ENCODE peak calls at places on chromosomes 11 and 22, in six cellular contexts. M, T, N, R, L and J are unnamed samples.

GRCh38 chr11:69215784-69216415 is 60.2 kb downstream of the SMIM38 start:
- DNase-seq in M (no peak), T (peak; percentile 27), N (no peak), R (no peak), L (peak; percentile 84), J (peak; percentile 56)

GRCh38 chr11:34458566-34458965 is 19.8 kb downstream of the CAT start:
- DNase-seq in M (no peak), T (no peak), N (no peak), R (no peak), L (no peak), J (no peak)

GRCh38 chr11:69007978-69008381 is 5.1 kb downstream of the MRGPRF start:
- DNase-seq in M (no peak), T (no peak), N (no peak), R (no peak), L (peak; percentile 70), J (peak; percentile 33)

GRCh38 chr11:48024635-48025071 is 44.3 kb downstream of the PTPRJ start:
- DNase-seq in M (no peak), T (no peak), N (no peak), R (no peak), L (no peak), J (no peak)

GRCh38 chr11:18834754-18835466 is 43.3 kb upstream of the PTPN5 start:
- DNase-seq in M (no peak), T (no peak), N (no peak), R (no peak), L (no peak), J (no peak)

GRCh38 chr11:61339490-61339878 is 6.5 kb downstream of the TKFC start:
- DNase-seq in M (no peak), T (no peak), N (no peak), R (no peak), L (no peak), J (no peak)

GRCh38 chr11:118052581-118053206 is 24.2 kb upstream of the TMPRSS4 start:
- DNase-seq in M (no peak), T (peak; percentile 22), N (no peak), R (no peak), L (no peak), J (no peak)

GRCh38 chr11:117840881-117841581 is 16.5 kb upstream of the FXYD2 start:
- DNase-seq in M (no peak), T (peak; percentile 16), N (no peak), R (no peak), L (peak; percentile 12), J (no peak)

GRCh38 chr11:8267280-8267679 is 3.6 kb upstream of the LMO1 start:
- DNase-seq in M (no peak), T (no peak), N (no peak), R (no peak), L (peak; percentile 9), J (no peak)

GRCh38 chr11:104892723-104893511 is 5.3 kb downstream of the CASP12 start:
- DNase-seq in M (no peak), T (no peak), N (no peak), R (no peak), L (no peak), J (peak; percentile 39)

GRCh38 chr11:61472282-61472681 is 36.3 kb upstream of the LRRC10B start:
- DNase-seq in M (no peak), T (no peak), N (peak; percentile 76), R (peak; percentile 59), L (no peak), J (peak; percentile 52)

GRCh38 chr11:131678658-131679340 is 308.4 kb downstream of the NTM start:
- DNase-seq in M (no peak), T (no peak), N (no peak), R (no peak), L (no peak), J (no peak)

GRCh38 chr11:44498524-44498923 is 66.9 kb upstream of the CD82 start:
- DNase-seq in M (no peak), T (no peak), N (no peak), R (peak; percentile 38), L (no peak), J (no peak)

GRCh38 chr22:47284822-47285221 is 522.4 kb downstream of the TBC1D22A start:
- DNase-seq in M (no peak), T (no peak), N (no peak), R (no peak), L (no peak), J (no peak)
- H3K9me3 ChIP-seq in M (no peaks in the 10 kb centered on the region), T (no peaks in the 10 kb centered on the region), N (no peaks in the 10 kb centered on the region), R (no peaks in the 10 kb centered on the region), L (no peaks in the 10 kb centered on the region), J (no peaks in the 10 kb centered on the region)

GRCh38 chr11:74866557-74866956 is 82.3 kb downstream of the XRRA1 start:
- DNase-seq in M (no peak), T (no peak), N (no peak), R (no peak), L (no peak), J (no peak)
- H3K9me3 ChIP-seq in M (peaks cover 38% of the 10 kb centered on the region), T (peaks cover 82% of the 10 kb centered on the region), N (peaks cover 66% of the 10 kb centered on the region), R (no peaks in the 10 kb centered on the region), L (peaks cover 5% of the 10 kb centered on the region), J (peaks cover 2% of the 10 kb centered on the region)

GRCh38 chr22:16972311-16972710 is 35.7 kb downstream of the GAB4 start:
- DNase-seq in M (no peak), T (peak; percentile 10), N (no peak), R (no peak), L (peak; percentile 31), J (no peak)
- H3K9me3 ChIP-seq in M (no peaks in the 10 kb centered on the region), T (no peaks in the 10 kb centered on the region), N (no peaks in the 10 kb centered on the region), R (no peaks in the 10 kb centered on the region), L (no peaks in the 10 kb centered on the region), J (no peaks in the 10 kb centered on the region)

DNA sequence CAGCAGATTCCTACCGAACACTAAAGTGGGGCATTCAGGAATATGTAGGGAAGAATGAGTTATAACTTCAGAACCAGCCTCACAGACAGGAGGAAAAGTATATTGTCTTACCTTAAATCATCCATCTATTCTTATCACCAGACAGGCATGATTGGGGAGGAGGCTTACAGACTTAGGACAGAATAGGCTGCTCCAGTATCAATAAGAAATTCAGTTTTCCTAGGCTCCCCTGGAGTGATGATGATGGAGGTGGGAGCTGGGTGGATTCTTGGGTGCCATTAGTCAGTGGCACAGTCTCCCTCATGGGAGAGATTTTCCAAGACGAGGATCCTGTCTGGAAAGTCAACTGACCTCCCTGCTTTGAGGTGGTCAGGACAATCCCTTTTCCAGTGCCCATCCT is 225.0 kb downstream of the AASDHPPT start:
- DNase-seq in M (no peak), T (no peak), N (no peak), R (no peak), L (no peak), J (no peak)
- H3K9me3 ChIP-seq in M (peaks cover 17% of the 10 kb centered on the region), T (peaks cover 12% of the 10 kb centered on the region), N (no peaks in the 10 kb centered on the region), R (no peaks in the 10 kb centered on the region), L (no peaks in the 10 kb centered on the region), J (no peaks in the 10 kb centered on the region)

DNA sequence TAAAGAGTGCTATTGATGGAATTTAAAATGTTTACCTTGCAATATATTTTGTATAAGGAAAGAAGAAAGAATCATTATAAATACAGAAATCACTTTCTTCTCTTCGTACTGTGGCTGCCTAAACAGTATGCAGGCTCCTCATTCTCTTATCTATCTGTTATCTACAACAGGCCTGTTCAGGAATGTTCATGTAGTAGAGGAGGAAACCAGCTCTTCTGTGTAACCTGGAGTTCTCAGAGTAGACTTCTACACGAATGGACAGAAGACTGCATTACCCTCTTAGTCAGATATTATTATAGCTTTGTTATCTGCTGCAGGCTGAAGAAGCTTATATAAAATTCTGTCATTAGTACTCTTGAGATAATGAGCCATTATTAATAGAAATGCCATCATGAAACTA is 1225.9 kb upstream of the CNTN5 start:
- DNase-seq in M (no peak), T (no peak), N (no peak), R (no peak), L (no peak), J (no peak)
- H3K9me3 ChIP-seq in M (no peaks in the 10 kb centered on the region), T (no peaks in the 10 kb centered on the region), N (no peaks in the 10 kb centered on the region), R (no peaks in the 10 kb centered on the region), L (no peaks in the 10 kb centered on the region), J (no peaks in the 10 kb centered on the region)

GRCh38 chr22:49207008-49207775 is 620.5 kb downstream of the BRD1 start:
- DNase-seq in M (no peak), T (peak; percentile 23), N (no peak), R (no peak), L (peak; percentile 26), J (no peak)

GRCh38 chr22:49209452-49210195 is 618.0 kb downstream of the BRD1 start:
- DNase-seq in M (no peak), T (peak; percentile 20), N (no peak), R (no peak), L (peak; percentile 31), J (no peak)

GRCh38 chr22:49206281-49206680 is 621.4 kb downstream of the BRD1 start:
- DNase-seq in M (no peak), T (peak; percentile 4), N (no peak), R (no peak), L (peak; percentile 22), J (no peak)

GRCh38 chr22:49208768-49209252 is 618.9 kb downstream of the BRD1 start:
- DNase-seq in M (no peak), T (peak; percentile 9), N (no peak), R (no peak), L (peak; percentile 33), J (no peak)

GRCh38 chr22:49208003-49208402 is 619.7 kb downstream of the BRD1 start:
- DNase-seq in M (no peak), T (peak; percentile 7), N (no peak), R (no peak), L (peak; percentile 24), J (no peak)
- H3K9me3 ChIP-seq in M (no peaks in the 10 kb centered on the region), T (no peaks in the 10 kb centered on the region), N (no peaks in the 10 kb centered on the region), R (no peaks in the 10 kb centered on the region), L (peaks cover 11% of the 10 kb centered on the region), J (no peaks in the 10 kb centered on the region)